ENCODE peak calls at places on chromosomes 5 and 9, in ten cellular contexts. One of them, this sample, is unnamed. For H3K4me1, the result is how much of the 10 kb centered on the place peaks cover.

GRCh38 chr5:105840800-105841199 is 1829.9 kb downstream of the EFNA5 start:
- DNase-seq in GM12878: no peak
- DNase-seq in sigmoid colon: no peak
- DNase-seq in ovary: no peak
- DNase-seq in H1: no peak
- DNase-seq in esophagus muscularis mucosa: no peak
- DNase-seq in stomach: no peak
- DNase-seq in A549: no peak
- DNase-seq in K562: no peak
- DNase-seq in transverse colon: no peak
- DNase-seq in this sample: no peak

GRCh38 chr5:112733586-112733985 is 4.1 kb upstream of the APC start:
- DNase-seq in GM12878: no peak
- DNase-seq in sigmoid colon: no peak
- DNase-seq in ovary: no peak
- DNase-seq in H1: no peak
- DNase-seq in esophagus muscularis mucosa: no peak
- DNase-seq in stomach: no peak
- DNase-seq in A549: no peak
- DNase-seq in K562: no peak
- DNase-seq in transverse colon: no peak
- DNase-seq in this sample: no peak

GRCh38 chr9:128785427-128785826 is 1.6 kb upstream of the TBC1D13 start:
- DNase-seq in GM12878: no peak
- DNase-seq in sigmoid colon: no peak
- DNase-seq in ovary: no peak
- DNase-seq in H1: no peak
- DNase-seq in esophagus muscularis mucosa: no peak
- DNase-seq in stomach: no peak
- DNase-seq in A549: no peak
- DNase-seq in K562: no peak
- DNase-seq in transverse colon: no peak
- DNase-seq in this sample: no peak

GRCh38 chr5:149062371-149063016 is 368 bp downstream of the SH3TC2 start:
- DNase-seq in GM12878: no peak
- DNase-seq in sigmoid colon: no peak
- DNase-seq in ovary: no peak
- DNase-seq in H1: no peak
- DNase-seq in esophagus muscularis mucosa: peak
- DNase-seq in stomach: no peak
- DNase-seq in A549: peak
- DNase-seq in K562: no peak
- DNase-seq in transverse colon: peak
- DNase-seq in this sample: no peak

GRCh38 chr9:22813520-22813919 is 366.9 kb downstream of the DMRTA1 start:
- DNase-seq in GM12878: no peak
- DNase-seq in sigmoid colon: no peak
- DNase-seq in ovary: no peak
- DNase-seq in H1: no peak
- DNase-seq in esophagus muscularis mucosa: no peak
- DNase-seq in stomach: no peak
- DNase-seq in A549: no peak
- DNase-seq in K562: no peak
- DNase-seq in transverse colon: no peak
- DNase-seq in this sample: no peak

GRCh38 chr9:2859776-2860379 is 16.0 kb upstream of the PUM3 start:
- DNase-seq in GM12878: no peak
- DNase-seq in sigmoid colon: peak
- DNase-seq in ovary: peak
- DNase-seq in H1: peak
- DNase-seq in esophagus muscularis mucosa: peak
- DNase-seq in stomach: peak
- DNase-seq in A549: peak
- DNase-seq in K562: peak
- DNase-seq in transverse colon: peak
- DNase-seq in this sample: peak

GRCh38 chr5:169169786-169170185 is 131.2 kb downstream of the SLIT3 start:
- DNase-seq in GM12878: no peak
- DNase-seq in sigmoid colon: no peak
- DNase-seq in ovary: no peak
- DNase-seq in H1: no peak
- DNase-seq in esophagus muscularis mucosa: no peak
- DNase-seq in stomach: no peak
- DNase-seq in A549: no peak
- DNase-seq in K562: no peak
- DNase-seq in transverse colon: no peak
- DNase-seq in this sample: no peak

GRCh38 chr5:77076961-77077820 is 9.9 kb downstream of the ZBED3 start:
- DNase-seq in GM12878: no peak
- DNase-seq in sigmoid colon: peak
- DNase-seq in ovary: peak
- DNase-seq in H1: no peak
- DNase-seq in esophagus muscularis mucosa: no peak
- DNase-seq in stomach: peak
- DNase-seq in A549: peak
- DNase-seq in K562: peak
- DNase-seq in transverse colon: peak
- DNase-seq in this sample: peak

GRCh38 chr9:91036826-91037510 is 235.3 kb downstream of the SYK start:
- DNase-seq in GM12878: no peak
- DNase-seq in sigmoid colon: peak
- DNase-seq in ovary: peak
- DNase-seq in H1: peak
- DNase-seq in esophagus muscularis mucosa: peak
- DNase-seq in stomach: peak
- DNase-seq in A549: peak
- DNase-seq in K562: peak
- DNase-seq in transverse colon: peak
- DNase-seq in this sample: peak

GRCh38 chr5:38716516-38716915 is 129.3 kb upstream of the OSMR start:
- DNase-seq in GM12878: no peak
- DNase-seq in sigmoid colon: no peak
- DNase-seq in ovary: no peak
- DNase-seq in H1: no peak
- DNase-seq in esophagus muscularis mucosa: no peak
- DNase-seq in stomach: no peak
- DNase-seq in A549: no peak
- DNase-seq in K562: no peak
- DNase-seq in transverse colon: no peak
- DNase-seq in this sample: no peak

GRCh38 chr5:1523480-1523792 is 324 bp downstream of the LPCAT1 start:
- DNase-seq in GM12878: no peak
- DNase-seq in sigmoid colon: no peak
- DNase-seq in ovary: no peak
- DNase-seq in H1: no peak
- DNase-seq in esophagus muscularis mucosa: no peak
- DNase-seq in stomach: no peak
- DNase-seq in A549: no peak
- DNase-seq in K562: peak
- DNase-seq in transverse colon: peak
- DNase-seq in this sample: no peak

GRCh38 chr5:135631356-135631755 is 52.6 kb upstream of the CXCL14 start:
- DNase-seq in GM12878: no peak
- DNase-seq in sigmoid colon: no peak
- DNase-seq in ovary: no peak
- DNase-seq in H1: no peak
- DNase-seq in esophagus muscularis mucosa: peak
- DNase-seq in stomach: no peak
- DNase-seq in A549: no peak
- DNase-seq in K562: no peak
- DNase-seq in transverse colon: no peak
- DNase-seq in this sample: no peak

GRCh38 chr5:173825215-173825865 is 62.8 kb upstream of the CPEB4 start:
- DNase-seq in GM12878: no peak
- DNase-seq in sigmoid colon: no peak
- DNase-seq in ovary: no peak
- DNase-seq in H1: no peak
- DNase-seq in esophagus muscularis mucosa: no peak
- DNase-seq in stomach: no peak
- DNase-seq in A549: no peak
- DNase-seq in K562: no peak
- DNase-seq in transverse colon: no peak
- DNase-seq in this sample: no peak

GRCh38 chr5:103624748-103625147 is 62.2 kb upstream of the NUDT12 start:
- DNase-seq in GM12878: no peak
- DNase-seq in sigmoid colon: no peak
- DNase-seq in ovary: no peak
- DNase-seq in H1: no peak
- DNase-seq in esophagus muscularis mucosa: no peak
- DNase-seq in stomach: no peak
- DNase-seq in A549: no peak
- DNase-seq in K562: no peak
- DNase-seq in transverse colon: no peak
- DNase-seq in this sample: no peak

GRCh38 chr5:119282628-119283027 is 73.2 kb upstream of the TNFAIP8 start:
- DNase-seq in GM12878: no peak
- DNase-seq in sigmoid colon: no peak
- DNase-seq in ovary: no peak
- DNase-seq in H1: no peak
- DNase-seq in esophagus muscularis mucosa: no peak
- DNase-seq in stomach: no peak
- DNase-seq in A549: no peak
- DNase-seq in K562: no peak
- DNase-seq in transverse colon: no peak
- DNase-seq in this sample: no peak
- H3K4me1 ChIP-seq in GM12878: under half
- H3K4me1 ChIP-seq in sigmoid colon: under half
- H3K4me1 ChIP-seq in ovary: under half
- H3K4me1 ChIP-seq in H1: under half
- H3K4me1 ChIP-seq in esophagus muscularis mucosa: under half
- H3K4me1 ChIP-seq in stomach: under half
- H3K4me1 ChIP-seq in A549: under half
- H3K4me1 ChIP-seq in K562: under half
- H3K4me1 ChIP-seq in transverse colon: under half
- H3K4me1 ChIP-seq in this sample: under half

GRCh38 chr9:114399381-114399780 is 11.6 kb upstream of the AKNA start:
- DNase-seq in GM12878: no peak
- DNase-seq in sigmoid colon: no peak
- DNase-seq in ovary: no peak
- DNase-seq in H1: no peak
- DNase-seq in esophagus muscularis mucosa: no peak
- DNase-seq in stomach: no peak
- DNase-seq in A549: no peak
- DNase-seq in K562: no peak
- DNase-seq in transverse colon: no peak
- DNase-seq in this sample: no peak
- TF ChIP-seq EP300 in GM12878: no peak
- TF ChIP-seq EP300 in sigmoid colon: no peak
- TF ChIP-seq EP300 in ovary: no peak
- TF ChIP-seq EP300 in H1: no peak
- TF ChIP-seq EP300 in esophagus muscularis mucosa: no peak
- TF ChIP-seq EP300 in stomach: no peak
- TF ChIP-seq EP300 in A549: no peak
- TF ChIP-seq EP300 in K562: no peak
- TF ChIP-seq EP300 in transverse colon: no peak
- TF ChIP-seq EP300 in this sample: no peak

GRCh38 chr9:133778336-133778995 is 40.3 kb upstream of the SARDH start:
- DNase-seq in GM12878: no peak
- DNase-seq in sigmoid colon: no peak
- DNase-seq in ovary: no peak
- DNase-seq in H1: no peak
- DNase-seq in esophagus muscularis mucosa: no peak
- DNase-seq in stomach: no peak
- DNase-seq in A549: no peak
- DNase-seq in K562: no peak
- DNase-seq in transverse colon: no peak
- DNase-seq in this sample: no peak

GRCh38 chr9:133779081-133779480 is 40.9 kb upstream of the SARDH start:
- DNase-seq in GM12878: no peak
- DNase-seq in sigmoid colon: no peak
- DNase-seq in ovary: no peak
- DNase-seq in H1: no peak
- DNase-seq in esophagus muscularis mucosa: no peak
- DNase-seq in stomach: no peak
- DNase-seq in A549: no peak
- DNase-seq in K562: no peak
- DNase-seq in transverse colon: no peak
- DNase-seq in this sample: no peak

GRCh38 chr9:133775951-133776905 is 38.1 kb upstream of the SARDH start:
- DNase-seq in GM12878: no peak
- DNase-seq in sigmoid colon: no peak
- DNase-seq in ovary: no peak
- DNase-seq in H1: no peak
- DNase-seq in esophagus muscularis mucosa: no peak
- DNase-seq in stomach: no peak
- DNase-seq in A549: no peak
- DNase-seq in K562: no peak
- DNase-seq in transverse colon: no peak
- DNase-seq in this sample: no peak

GRCh38 chr9:133777871-133778270 is 39.7 kb upstream of the SARDH start:
- DNase-seq in GM12878: no peak
- DNase-seq in sigmoid colon: no peak
- DNase-seq in ovary: no peak
- DNase-seq in H1: no peak
- DNase-seq in esophagus muscularis mucosa: no peak
- DNase-seq in stomach: no peak
- DNase-seq in A549: no peak
- DNase-seq in K562: no peak
- DNase-seq in transverse colon: no peak
- DNase-seq in this sample: no peak

DNA sequence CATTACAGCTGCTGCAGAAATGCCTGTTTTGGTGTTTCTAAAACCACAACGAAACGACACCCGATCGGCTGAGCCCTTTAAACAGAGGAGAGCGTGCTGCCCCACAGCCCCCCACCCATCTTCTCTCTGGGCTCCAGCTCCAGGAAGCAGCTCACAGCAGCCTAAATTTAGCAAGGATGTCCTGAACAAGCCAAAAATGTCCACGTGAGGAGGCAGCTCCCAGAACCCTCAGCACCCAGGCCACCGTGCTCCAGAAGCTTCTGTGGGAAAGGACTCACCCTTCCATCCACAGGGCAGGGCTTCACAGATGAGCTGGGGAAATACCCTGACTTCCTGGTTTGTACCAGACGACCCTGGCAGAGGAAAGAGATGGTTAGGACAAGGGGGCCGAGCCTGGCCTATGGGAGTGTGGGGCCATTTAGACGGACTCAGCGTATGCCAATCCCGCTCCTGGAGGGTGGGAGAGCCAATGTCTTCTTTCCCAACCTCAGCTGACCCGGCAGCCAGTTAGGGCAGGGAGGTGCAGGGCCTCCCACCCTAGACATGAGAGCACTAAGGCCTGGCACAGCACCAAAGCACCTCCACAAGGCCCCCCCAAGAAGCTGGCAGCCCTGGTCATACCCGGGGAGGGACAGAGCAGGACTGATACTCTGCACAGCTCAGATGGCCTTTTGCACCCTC is 39.1 kb upstream of the SARDH start:
- DNase-seq in GM12878: no peak
- DNase-seq in sigmoid colon: no peak
- DNase-seq in ovary: no peak
- DNase-seq in H1: no peak
- DNase-seq in esophagus muscularis mucosa: no peak
- DNase-seq in stomach: no peak
- DNase-seq in A549: no peak
- DNase-seq in K562: no peak
- DNase-seq in transverse colon: no peak
- DNase-seq in this sample: no peak
- H3K4me1 ChIP-seq in GM12878: under half
- H3K4me1 ChIP-seq in sigmoid colon: under half
- H3K4me1 ChIP-seq in ovary: under half
- H3K4me1 ChIP-seq in H1: under half
- H3K4me1 ChIP-seq in esophagus muscularis mucosa: under half
- H3K4me1 ChIP-seq in stomach: under half
- H3K4me1 ChIP-seq in A549: under half
- H3K4me1 ChIP-seq in K562: under half
- H3K4me1 ChIP-seq in transverse colon: under half
- H3K4me1 ChIP-seq in this sample: under half

GRCh38 chr9:6646028-6646636 is 603 bp upstream of the GLDC start:
- DNase-seq in GM12878: no peak
- DNase-seq in sigmoid colon: no peak
- DNase-seq in ovary: no peak
- DNase-seq in H1: no peak
- DNase-seq in esophagus muscularis mucosa: no peak
- DNase-seq in stomach: no peak
- DNase-seq in A549: no peak
- DNase-seq in K562: no peak
- DNase-seq in transverse colon: no peak
- DNase-seq in this sample: no peak
- TF ChIP-seq EP300 in GM12878: no peak
- TF ChIP-seq EP300 in sigmoid colon: no peak
- TF ChIP-seq EP300 in ovary: no peak
- TF ChIP-seq EP300 in H1: no peak
- TF ChIP-seq EP300 in esophagus muscularis mucosa: no peak
- TF ChIP-seq EP300 in stomach: no peak
- TF ChIP-seq EP300 in A549: no peak
- TF ChIP-seq EP300 in K562: no peak
- TF ChIP-seq EP300 in transverse colon: no peak
- TF ChIP-seq EP300 in this sample: no peak